ENCODE peak calls at places on chromosomes 11 and 22, in five cellular contexts. One of them, this sample, is unnamed.

GRCh38 chr11:62542750-62543567 is 3.6 kb downstream of the AHNAK start:
- DNase-seq in T-cell: peak; percentile 72
- DNase-seq in NCI-H1694 treated with DMSO at 0.1 percent for 48 hours: peak; percentile 42
- DNase-seq in pons: no peak
- DNase-seq in Kasumi-1: peak; percentile 60
- DNase-seq in this sample: peak; percentile 69

GRCh38 chr11:7899418-7899817 is 31.6 kb downstream of the OR10A6 start:
- DNase-seq in T-cell: no peak
- DNase-seq in NCI-H1694 treated with DMSO at 0.1 percent for 48 hours: no peak
- DNase-seq in pons: no peak
- DNase-seq in Kasumi-1: no peak
- DNase-seq in this sample: no peak

GRCh38 chr11:75262436-75262835 is 21.9 kb downstream of the TPBGL start:
- DNase-seq in T-cell: no peak
- DNase-seq in NCI-H1694 treated with DMSO at 0.1 percent for 48 hours: no peak
- DNase-seq in pons: no peak
- DNase-seq in Kasumi-1: no peak
- DNase-seq in this sample: no peak

GRCh38 chr11:31645747-31646146 is 136.2 kb downstream of the ELP4 start:
- DNase-seq in T-cell: no peak
- DNase-seq in NCI-H1694 treated with DMSO at 0.1 percent for 48 hours: no peak
- DNase-seq in pons: peak; percentile 8
- DNase-seq in Kasumi-1: no peak
- DNase-seq in this sample: no peak

GRCh38 chr22:22037740-22038139 is 55.2 kb upstream of the TOP3B start:
- DNase-seq in T-cell: no peak
- DNase-seq in NCI-H1694 treated with DMSO at 0.1 percent for 48 hours: no peak
- DNase-seq in pons: peak; percentile 7
- DNase-seq in Kasumi-1: no peak
- DNase-seq in this sample: no peak

GRCh38 chr11:14270690-14271542 is 88.1 kb downstream of the RRAS2 start:
- DNase-seq in T-cell: no peak
- DNase-seq in NCI-H1694 treated with DMSO at 0.1 percent for 48 hours: no peak
- DNase-seq in pons: peak; percentile 84
- DNase-seq in Kasumi-1: peak; percentile 98
- DNase-seq in this sample: peak; percentile 82

GRCh38 chr22:36447634-36448033 is 33.8 kb downstream of the TXN2 start:
- DNase-seq in T-cell: no peak
- DNase-seq in NCI-H1694 treated with DMSO at 0.1 percent for 48 hours: no peak
- DNase-seq in pons: no peak
- DNase-seq in Kasumi-1: no peak
- DNase-seq in this sample: no peak

GRCh38 chr22:27588273-27588672 is 213.3 kb downstream of the MN1 start:
- DNase-seq in T-cell: no peak
- DNase-seq in NCI-H1694 treated with DMSO at 0.1 percent for 48 hours: no peak
- DNase-seq in pons: no peak
- DNase-seq in Kasumi-1: no peak
- DNase-seq in this sample: no peak

GRCh38 chr22:31286360-31287255 is 5.7 kb downstream of the PIK3IP1 start:
- DNase-seq in T-cell: peak; percentile 77
- DNase-seq in NCI-H1694 treated with DMSO at 0.1 percent for 48 hours: no peak
- DNase-seq in pons: no peak
- DNase-seq in Kasumi-1: peak; percentile 87
- DNase-seq in this sample: peak; percentile 95

GRCh38 chr22:50269573-50270301 is 443 bp downstream of the MAPK11 start:
- DNase-seq in T-cell: peak; percentile 29
- DNase-seq in NCI-H1694 treated with DMSO at 0.1 percent for 48 hours: peak; percentile 35
- DNase-seq in pons: no peak
- DNase-seq in Kasumi-1: peak; percentile 20
- DNase-seq in this sample: no peak

GRCh38 chr11:73876424-73877300 is at the start of the genes COA4 and PAAF1:
- DNase-seq in T-cell: peak; percentile 90
- DNase-seq in NCI-H1694 treated with DMSO at 0.1 percent for 48 hours: peak; percentile 87
- DNase-seq in pons: peak; percentile 98
- DNase-seq in Kasumi-1: peak; percentile 97
- DNase-seq in this sample: peak; percentile 82

GRCh38 chr11:2459796-2460531 is 15.2 kb downstream of the KCNQ1 start:
- DNase-seq in T-cell: no peak
- DNase-seq in NCI-H1694 treated with DMSO at 0.1 percent for 48 hours: no peak
- DNase-seq in pons: no peak
- DNase-seq in Kasumi-1: no peak
- DNase-seq in this sample: no peak

GRCh38 chr11:19394525-19395016 is 153.8 kb upstream of the E2F8 start:
- DNase-seq in T-cell: no peak
- DNase-seq in NCI-H1694 treated with DMSO at 0.1 percent for 48 hours: no peak
- DNase-seq in pons: no peak
- DNase-seq in Kasumi-1: no peak
- DNase-seq in this sample: no peak

GRCh38 chr11:119322360-119322739 is 5.4 kb upstream of the MCAM start:
- DNase-seq in T-cell: no peak
- DNase-seq in NCI-H1694 treated with DMSO at 0.1 percent for 48 hours: no peak
- DNase-seq in pons: no peak
- DNase-seq in Kasumi-1: peak; percentile 11
- DNase-seq in this sample: no peak

GRCh38 chr22:22061085-22062077 is 78.8 kb upstream of the TOP3B start:
- DNase-seq in T-cell: no peak
- DNase-seq in NCI-H1694 treated with DMSO at 0.1 percent for 48 hours: peak; percentile 82
- DNase-seq in pons: peak; percentile 46
- DNase-seq in Kasumi-1: no peak
- DNase-seq in this sample: no peak

GRCh38 chr11:105265859-105266258 is 126.3 kb upstream of the CARD18 start:
- DNase-seq in T-cell: no peak
- DNase-seq in NCI-H1694 treated with DMSO at 0.1 percent for 48 hours: no peak
- DNase-seq in pons: peak; percentile 13
- DNase-seq in Kasumi-1: no peak
- DNase-seq in this sample: no peak

GRCh38 chr11:131099746-131100145 is 183.5 kb upstream of the SNX19 start:
- DNase-seq in T-cell: no peak
- DNase-seq in NCI-H1694 treated with DMSO at 0.1 percent for 48 hours: no peak
- DNase-seq in pons: peak; percentile 77
- DNase-seq in Kasumi-1: no peak
- DNase-seq in this sample: no peak

GRCh38 chr11:34978236-34979191 is 62.1 kb downstream of the PDHX start:
- DNase-seq in T-cell: no peak
- DNase-seq in NCI-H1694 treated with DMSO at 0.1 percent for 48 hours: no peak
- DNase-seq in pons: peak; percentile 42
- DNase-seq in Kasumi-1: no peak
- DNase-seq in this sample: no peak

GRCh38 chr11:27310182-27310581 is 52.8 kb downstream of the CCDC34 start:
- DNase-seq in T-cell: no peak
- DNase-seq in NCI-H1694 treated with DMSO at 0.1 percent for 48 hours: no peak
- DNase-seq in pons: no peak
- DNase-seq in Kasumi-1: no peak
- DNase-seq in this sample: no peak

GRCh38 chr11:121464352-121464946 is 11.7 kb upstream of the SORL1-AS1 start:
- DNase-seq in T-cell: peak; percentile 62
- DNase-seq in NCI-H1694 treated with DMSO at 0.1 percent for 48 hours: peak; percentile 30
- DNase-seq in pons: peak; percentile 87
- DNase-seq in Kasumi-1: peak; percentile 85
- DNase-seq in this sample: peak; percentile 59

GRCh38 chr22:22820626-22821025 is 67.0 kb upstream of the IGLL5 start:
- DNase-seq in T-cell: peak; percentile 29
- DNase-seq in NCI-H1694 treated with DMSO at 0.1 percent for 48 hours: no peak
- DNase-seq in pons: no peak
- DNase-seq in Kasumi-1: no peak
- DNase-seq in this sample: peak; percentile 95

GRCh38 chr11:10503217-10503616 is 37.8 kb downstream of the RNF141 start:
- DNase-seq in T-cell: no peak
- DNase-seq in NCI-H1694 treated with DMSO at 0.1 percent for 48 hours: no peak
- DNase-seq in pons: no peak
- DNase-seq in Kasumi-1: peak; percentile 71
- DNase-seq in this sample: no peak

GRCh38 chr11:35288817-35289541 is 130.4 kb downstream of the SLC1A2 start:
- DNase-seq in T-cell: no peak
- DNase-seq in NCI-H1694 treated with DMSO at 0.1 percent for 48 hours: no peak
- DNase-seq in pons: no peak
- DNase-seq in Kasumi-1: peak; percentile 6
- DNase-seq in this sample: no peak

GRCh38 chr22:30781271-30781875 is 86.7 kb downstream of the OSBP2 start:
- DNase-seq in T-cell: no peak
- DNase-seq in NCI-H1694 treated with DMSO at 0.1 percent for 48 hours: no peak
- DNase-seq in pons: no peak
- DNase-seq in Kasumi-1: no peak
- DNase-seq in this sample: no peak

GRCh38 chr11:45374632-45375031 is 88.5 kb upstream of the SYT13 start:
- DNase-seq in T-cell: peak; percentile 45
- DNase-seq in NCI-H1694 treated with DMSO at 0.1 percent for 48 hours: no peak
- DNase-seq in pons: no peak
- DNase-seq in Kasumi-1: no peak
- DNase-seq in this sample: peak; percentile 64

GRCh38 chr22:47318041-47318737 is 555.7 kb downstream of the TBC1D22A start:
- DNase-seq in T-cell: no peak
- DNase-seq in NCI-H1694 treated with DMSO at 0.1 percent for 48 hours: no peak
- DNase-seq in pons: no peak
- DNase-seq in Kasumi-1: no peak
- DNase-seq in this sample: no peak

GRCh38 chr11:130146797-130147196 is 12.8 kb upstream of the ST14 start:
- DNase-seq in T-cell: no peak
- DNase-seq in NCI-H1694 treated with DMSO at 0.1 percent for 48 hours: no peak
- DNase-seq in pons: peak; percentile 92
- DNase-seq in Kasumi-1: peak; percentile 97
- DNase-seq in this sample: no peak

GRCh38 chr11:122505304-122506006 is 150.1 kb upstream of the UBASH3B start:
- DNase-seq in T-cell: peak; percentile 21
- DNase-seq in NCI-H1694 treated with DMSO at 0.1 percent for 48 hours: no peak
- DNase-seq in pons: peak; percentile 89
- DNase-seq in Kasumi-1: peak; percentile 69
- DNase-seq in this sample: peak; percentile 13

GRCh38 chr11:2557381-2557780 is 112.6 kb downstream of the KCNQ1 start:
- DNase-seq in T-cell: no peak
- DNase-seq in NCI-H1694 treated with DMSO at 0.1 percent for 48 hours: no peak
- DNase-seq in pons: no peak
- DNase-seq in Kasumi-1: no peak
- DNase-seq in this sample: no peak

GRCh38 chr11:102495161-102496042 is 35.1 kb downstream of the MMP7 start:
- DNase-seq in T-cell: peak; percentile 66
- DNase-seq in NCI-H1694 treated with DMSO at 0.1 percent for 48 hours: peak; percentile 14
- DNase-seq in pons: peak; percentile 96
- DNase-seq in Kasumi-1: peak; percentile 82
- DNase-seq in this sample: peak; percentile 49

GRCh38 chr11:130611791-130612251 is 163.4 kb downstream of the ADAMTS15 start:
- DNase-seq in T-cell: no peak
- DNase-seq in NCI-H1694 treated with DMSO at 0.1 percent for 48 hours: no peak
- DNase-seq in pons: no peak
- DNase-seq in Kasumi-1: no peak
- DNase-seq in this sample: no peak

GRCh38 chr22:23218053-23218866 is 38.0 kb downstream of the BCR start:
- DNase-seq in T-cell: no peak
- DNase-seq in NCI-H1694 treated with DMSO at 0.1 percent for 48 hours: no peak
- DNase-seq in pons: no peak
- DNase-seq in Kasumi-1: no peak
- DNase-seq in this sample: no peak

GRCh38 chr22:26610983-26611382 is 6.8 kb downstream of the CRYBB1 start:
- DNase-seq in T-cell: no peak
- DNase-seq in NCI-H1694 treated with DMSO at 0.1 percent for 48 hours: no peak
- DNase-seq in pons: no peak
- DNase-seq in Kasumi-1: no peak
- DNase-seq in this sample: no peak

GRCh38 chr11:62542111-62542745 is 4.4 kb downstream of the AHNAK start:
- DNase-seq in T-cell: no peak
- DNase-seq in NCI-H1694 treated with DMSO at 0.1 percent for 48 hours: no peak
- DNase-seq in pons: no peak
- DNase-seq in Kasumi-1: no peak
- DNase-seq in this sample: no peak

GRCh38 chr22:50010676-50011446 is 1.7 kb downstream of the IL17REL start:
- DNase-seq in T-cell: peak; percentile 58
- DNase-seq in NCI-H1694 treated with DMSO at 0.1 percent for 48 hours: no peak
- DNase-seq in pons: no peak
- DNase-seq in Kasumi-1: no peak
- DNase-seq in this sample: peak; percentile 49

GRCh38 chr11:73387594-73388021 is 11.4 kb downstream of the RELT start:
- DNase-seq in T-cell: no peak
- DNase-seq in NCI-H1694 treated with DMSO at 0.1 percent for 48 hours: no peak
- DNase-seq in pons: no peak
- DNase-seq in Kasumi-1: no peak
- DNase-seq in this sample: no peak

GRCh38 chr22:25383278-25383820 is 163.9 kb downstream of the CRYBB2 start:
- DNase-seq in T-cell: no peak
- DNase-seq in NCI-H1694 treated with DMSO at 0.1 percent for 48 hours: no peak
- DNase-seq in pons: no peak
- DNase-seq in Kasumi-1: no peak
- DNase-seq in this sample: no peak

GRCh38 chr22:35728639-35729308 is 11.1 kb downstream of the APOL5 start:
- DNase-seq in T-cell: no peak
- DNase-seq in NCI-H1694 treated with DMSO at 0.1 percent for 48 hours: peak; percentile 46
- DNase-seq in pons: no peak
- DNase-seq in Kasumi-1: no peak
- DNase-seq in this sample: no peak